ENCODE peak calls at places on chromosomes 6 and 20, in four cellular contexts. J is heart right ventricle, H is gastrocnemius medialis, G is RWPE2. V is an unnamed sample.

GRCh38 chr20:49475292-49475691 is 7.2 kb downstream of the KCNB1 start:
- DNase-seq in J (no peak), H (no peak), G (no peak), V (no peak)

GRCh38 chr6:81683928-81684327 is 68.6 kb downstream of the TENT5A start:
- DNase-seq in J (no peak), G (no peak), H (no peak), V (no peak)

GRCh38 chr20:10848810-10849370 is 175.1 kb upstream of the JAG1 start:
- DNase-seq in J (peak; percentile 30), G (no peak), H (no peak), V (no peak)

GRCh38 chr6:21003780-21004541 is 469.7 kb downstream of the CDKAL1 start:
- DNase-seq in G (no peak), J (no peak), H (no peak), V (no peak)

GRCh38 chr6:56370591-56371198 is 123.3 kb upstream of the COL21A1 start:
- DNase-seq in J (peak; percentile 74), H (no peak), G (no peak), V (peak; percentile 49)

GRCh38 chr6:105482227-105482839 is 79.5 kb upstream of the PREP start:
- DNase-seq in J (peak; percentile 58), G (no peak), H (no peak), V (no peak)

GRCh38 chr6:3811191-3811590 is 38.0 kb upstream of the FAM50B start:
- DNase-seq in G (no peak), H (no peak), J (no peak), V (no peak)

GRCh38 chr20:54680872-54681297 is 205.5 kb downstream of the DOK5 start:
- DNase-seq in J (no peak), G (no peak), H (no peak), V (no peak)

GRCh38 chr6:121443953-121444590 is 8.6 kb downstream of the GJA1 start:
- DNase-seq in G (no peak), J (peak; percentile 52), H (no peak), V (no peak)

GRCh38 chr20:7416382-7416781 is 523.9 kb downstream of the HAO1 start:
- DNase-seq in G (no peak), J (no peak), H (no peak), V (no peak)

GRCh38 chr6:30150671-30151395 is 10.2 kb downstream of the TRIM10 start:
- DNase-seq in J (no peak), H (no peak), G (no peak), V (no peak)

GRCh38 chr6:148367418-148368024 is 24.9 kb downstream of the SASH1 start:
- DNase-seq in J (peak; percentile 85), G (no peak), H (peak; percentile 60), V (no peak)

GRCh38 chr6:97282238-97282725 is 734 bp downstream of the MMS22L start:
- DNase-seq in G (no peak), H (no peak), J (no peak), V (no peak)

GRCh38 chr20:21707267-21707666 is 1.8 kb downstream of the PAX1 start:
- DNase-seq in H (no peak), J (no peak), G (no peak), V (no peak)

GRCh38 chr20:21707999-21708737 is 2.7 kb downstream of the PAX1 start:
- DNase-seq in J (no peak), H (no peak), G (no peak), V (no peak)

GRCh38 chr20:21705466-21706344 is at the start of gene PAX1:
- DNase-seq in H (no peak), J (no peak), G (no peak), V (no peak)

GRCh38 chr20:21704408-21705385 is 767 bp upstream of the PAX1 start:
- DNase-seq in H (no peak), J (no peak), G (no peak), V (no peak)

GRCh38 chr20:21706345-21707195 is 1.1 kb downstream of the PAX1 start:
- DNase-seq in G (no peak), J (no peak), H (no peak), V (no peak)
- H3K27me3 ChIP-seq in G (peaks cover 89% of the 10 kb centered on the region), J (peaks cover 96% of the 10 kb centered on the region), H (peaks cover 54% of the 10 kb centered on the region), V (peaks cover 41% of the 10 kb centered on the region)

GRCh38 chr6:37699138-37699766 is 1.6 kb upstream of the MDGA1 start:
- DNase-seq in G (no peak), J (no peak), H (no peak), V (no peak)
- H3K27me3 ChIP-seq in G (peaks cover 45% of the 10 kb centered on the region), J (peaks cover 32% of the 10 kb centered on the region), H (peaks cover 26% of the 10 kb centered on the region), V (no peaks in the 10 kb centered on the region)

GRCh38 chr20:58579819-58580492 is 64.8 kb upstream of the APCDD1L start:
- DNase-seq in H (no peak), J (no peak), G (peak; percentile 74), V (no peak)

GRCh38 chr20:58580493-58580835 is 65.3 kb upstream of the APCDD1L start:
- DNase-seq in H (no peak), G (no peak), J (no peak), V (no peak)

GRCh38 chr20:58577139-58577806 is 62.1 kb upstream of the APCDD1L start:
- DNase-seq in J (no peak), G (peak; percentile 70), H (no peak), V (no peak)

GRCh38 chr20:58577871-58578615 is 62.8 kb upstream of the APCDD1L start:
- DNase-seq in H (no peak), G (peak; percentile 80), J (no peak), V (no peak)

GRCh38 chr20:58579069-58579818 is 64.0 kb upstream of the APCDD1L start:
- DNase-seq in H (no peak), J (no peak), G (peak; percentile 62), V (no peak)
- H3K27me3 ChIP-seq in H (no peaks in the 10 kb centered on the region), J (peaks cover 31% of the 10 kb centered on the region), G (no peaks in the 10 kb centered on the region), V (no peaks in the 10 kb centered on the region)

DNA sequence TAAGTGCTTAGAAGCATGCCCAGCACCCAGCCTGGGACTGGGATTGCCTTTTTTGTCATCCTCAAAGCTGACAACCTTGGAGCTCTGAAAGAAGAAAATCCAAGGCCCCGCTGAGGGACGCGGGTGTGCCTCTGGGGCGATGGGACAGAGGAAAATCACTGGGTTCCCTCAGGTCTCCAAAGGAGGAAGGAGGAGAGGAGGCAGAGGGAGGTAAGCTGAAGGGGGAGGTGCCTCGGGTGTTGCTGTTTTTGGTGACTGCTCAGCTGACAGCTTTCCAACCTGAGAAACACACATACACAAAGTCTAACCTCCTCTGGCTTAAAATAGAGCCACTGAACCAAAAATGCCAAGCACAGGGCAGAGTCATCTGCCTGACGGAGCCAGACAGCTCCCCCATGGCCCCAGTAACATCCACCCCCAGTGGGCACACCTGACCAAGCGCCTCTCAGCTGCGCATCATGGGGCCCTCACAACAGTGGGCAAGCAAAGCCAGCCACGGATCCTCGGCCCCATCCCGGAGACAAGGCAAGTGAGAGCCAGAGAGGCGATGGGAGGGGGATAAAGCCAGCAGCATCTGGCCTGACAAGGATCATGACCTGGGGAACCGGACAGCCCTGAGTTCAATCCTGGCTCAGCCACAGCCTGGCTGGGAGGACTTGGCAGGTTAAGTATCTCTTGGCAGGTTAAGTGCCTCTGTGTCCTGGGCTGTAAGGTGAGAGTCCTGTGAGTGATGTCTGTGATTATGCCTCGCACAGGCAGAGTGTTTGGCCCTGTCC is 3.2 kb upstream of the KCNK15 start:
- DNase-seq in J (no peak), H (no peak), G (no peak), V (no peak)
- H3K27me3 ChIP-seq in J (no peaks in the 10 kb centered on the region), H (peaks cover 10% of the 10 kb centered on the region), G (peaks cover 19% of the 10 kb centered on the region), V (no peaks in the 10 kb centered on the region)

DNA sequence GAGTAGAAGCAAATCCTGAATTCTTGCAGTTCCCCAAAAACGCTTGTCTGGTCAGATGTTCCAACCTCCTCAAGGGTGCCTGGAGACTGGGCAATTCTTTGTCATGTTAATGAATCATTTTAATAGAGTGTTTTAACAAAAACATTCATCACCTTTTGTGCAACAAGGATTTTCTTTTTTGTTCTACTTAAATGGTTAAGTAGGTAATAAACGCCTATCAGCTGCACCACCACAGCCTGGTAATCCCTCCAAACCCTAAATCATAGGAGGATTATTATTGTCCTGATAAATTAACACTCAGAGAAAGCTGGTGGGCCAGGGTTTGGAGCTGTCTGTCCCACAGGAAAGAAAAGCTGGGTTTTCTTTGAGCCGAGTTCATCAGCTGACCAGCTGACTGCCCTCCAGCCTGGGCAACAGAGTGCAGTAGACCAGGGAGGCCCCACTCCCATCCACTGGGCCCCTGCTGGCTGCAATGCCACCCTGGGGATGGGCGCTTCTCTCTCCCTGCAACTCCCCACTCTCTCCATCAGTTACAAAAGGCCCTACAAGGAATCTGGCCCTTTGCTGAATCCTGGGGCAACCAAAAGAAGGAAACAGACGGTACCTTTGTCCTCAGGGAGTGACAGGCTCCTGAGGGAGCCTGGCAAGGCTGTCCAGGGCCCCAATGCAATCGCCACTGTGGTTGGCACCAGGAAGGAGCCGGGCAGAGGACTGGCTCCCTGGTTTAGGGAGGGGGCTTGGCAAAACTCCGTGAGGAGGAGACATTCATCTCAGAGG is 23.1 kb upstream of the BMP7 start:
- DNase-seq in H (no peak), G (no peak), J (no peak), V (no peak)
- H3K27me3 ChIP-seq in H (peaks cover 11% of the 10 kb centered on the region), G (peaks cover 94% of the 10 kb centered on the region), J (peaks cover 62% of the 10 kb centered on the region), V (no peaks in the 10 kb centered on the region)

GRCh38 chr6:47307362-47308222 is 2.1 kb downstream of the TNFRSF21 start:
- DNase-seq in G (no peak), H (no peak), J (no peak), V (no peak)

GRCh38 chr6:47308223-47308567 is 1.5 kb downstream of the TNFRSF21 start:
- DNase-seq in G (no peak), H (no peak), J (no peak), V (no peak)

GRCh38 chr6:47308674-47309325 is 905 bp downstream of the TNFRSF21 start:
- DNase-seq in H (no peak), G (no peak), J (peak; percentile 13), V (no peak)

GRCh38 chr6:47309326-47310130 is at the start of gene TNFRSF21:
- DNase-seq in J (peak; percentile 92), H (peak; percentile 87), G (peak; percentile 90), V (peak; percentile 92)

GRCh38 chr6:47310131-47310480 is 401 bp upstream of the TNFRSF21 start:
- DNase-seq in J (no peak), G (no peak), H (no peak), V (no peak)
- H3K27me3 ChIP-seq in J (peaks cover 40% of the 10 kb centered on the region), G (no peaks in the 10 kb centered on the region), H (peaks cover 24% of the 10 kb centered on the region), V (no peaks in the 10 kb centered on the region)

GRCh38 chr20:3130051-3130600 is 29.5 kb downstream of the FASTKD5 start:
- DNase-seq in J (no peak), G (no peak), H (no peak), V (no peak)

GRCh38 chr20:3134151-3134550 is 25.5 kb downstream of the FASTKD5 start:
- DNase-seq in J (no peak), H (no peak), G (no peak), V (no peak)

GRCh38 chr20:3135507-3136070 is 24.1 kb downstream of the FASTKD5 start:
- DNase-seq in H (no peak), G (no peak), J (no peak), V (no peak)

GRCh38 chr20:3129094-3129493 is 30.6 kb downstream of the FASTKD5 start:
- DNase-seq in J (no peak), G (no peak), H (no peak), V (no peak)

DNA sequence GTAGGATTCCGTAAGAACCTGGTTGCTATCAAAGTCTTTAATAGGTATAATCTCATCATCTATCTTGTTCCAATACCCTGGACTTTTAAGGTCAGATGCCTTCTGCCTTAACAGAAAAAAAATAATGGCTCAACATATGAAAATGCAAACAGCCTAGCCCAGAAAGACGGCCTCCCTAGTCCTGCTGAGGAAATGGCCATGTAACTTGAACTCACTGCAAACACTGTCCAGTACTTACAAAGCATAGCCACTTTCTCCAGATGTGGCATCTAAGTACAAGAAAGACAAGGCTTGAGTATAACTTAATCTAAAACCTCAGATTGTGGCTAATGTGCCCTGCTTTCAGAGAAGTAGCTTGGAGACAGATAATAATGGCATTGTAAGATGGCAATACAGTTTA is 26.5 kb downstream of the FASTKD5 start:
- DNase-seq in J (no peak), H (no peak), G (no peak), V (no peak)
- H3K27me3 ChIP-seq in J (no peaks in the 10 kb centered on the region), H (no peaks in the 10 kb centered on the region), G (no peaks in the 10 kb centered on the region), V (no peaks in the 10 kb centered on the region)

GRCh38 chr6:53532942-53533341 is 12.0 kb downstream of the GCLC start:
- DNase-seq in G (no peak), J (no peak), H (no peak), V (no peak)
- H3K27me3 ChIP-seq in G (no peaks in the 10 kb centered on the region), J (no peaks in the 10 kb centered on the region), H (no peaks in the 10 kb centered on the region), V (no peaks in the 10 kb centered on the region)